ENCODE peak calls at places on chromosomes 16 and 17, in nine cellular contexts. Q, N, O, I, J, L, A, G and M are unnamed samples.

GRCh38 chr16:2429037-2429770 is at the start of gene CCNF:
- DNase-seq in Q (peak), N (peak), O (peak), I (peak), J (peak), L (peak), A (peak), G (peak), M (peak)

GRCh38 chr16:15981382-15981781 is 32.0 kb downstream of the ABCC1 start:
- DNase-seq in Q (no peak), N (no peak), O (no peak), I (no peak), J (no peak), L (no peak), A (no peak), G (no peak), M (no peak)

GRCh38 chr16:48098472-48098871 is 57.3 kb downstream of the ABCC12 start:
- DNase-seq in Q (no peak), N (no peak), O (no peak), I (no peak), J (no peak), L (no peak), A (peak), G (no peak), M (no peak)

GRCh38 chr16:58854392-58854791 is 120.3 kb upstream of the GOT2 start:
- DNase-seq in Q (no peak), N (no peak), O (no peak), I (no peak), J (no peak), L (no peak), A (no peak), G (no peak), M (no peak)

GRCh38 chr16:76222087-76222486 is 55.1 kb upstream of the CNTNAP4 start:
- DNase-seq in Q (no peak), N (no peak), O (no peak), I (no peak), J (no peak), L (no peak), A (no peak), G (no peak), M (no peak)

GRCh38 chr17:42270175-42270545 is 6.0 kb downstream of the STAT5B start:
- DNase-seq in Q (no peak), N (no peak), O (no peak), I (no peak), J (no peak), L (no peak), A (no peak), G (no peak), M (no peak)

GRCh38 chr16:9212621-9213020 is 121.2 kb downstream of the HAPSTR1 start:
- DNase-seq in Q (no peak), N (no peak), O (no peak), I (no peak), J (no peak), L (no peak), A (no peak), G (no peak), M (no peak)

GRCh38 chr16:31916056-31916488 is 42.5 kb downstream of the ZNF267 start:
- DNase-seq in Q (no peak), N (no peak), O (no peak), I (no peak), J (no peak), L (no peak), A (no peak), G (no peak), M (no peak)

GRCh38 chr16:56246051-56246817 is 54.9 kb downstream of the GNAO1 start:
- DNase-seq in Q (no peak), N (peak), O (peak), I (no peak), J (no peak), L (no peak), A (peak), G (peak), M (no peak)

GRCh38 chr16:50762241-50762640 is 20.4 kb downstream of the CYLD start:
- DNase-seq in Q (no peak), N (no peak), O (no peak), I (no peak), J (no peak), L (no peak), A (peak), G (no peak), M (no peak)

GRCh38 chr16:1494711-1495110 is 1.6 kb downstream of the TELO2 start:
- DNase-seq in Q (peak), N (no peak), O (no peak), I (peak), J (no peak), L (no peak), A (peak), G (no peak), M (no peak)

GRCh38 chr17:72838068-72838467 is 254.4 kb downstream of the SLC39A11 start:
- DNase-seq in Q (no peak), N (no peak), O (no peak), I (no peak), J (no peak), L (no peak), A (no peak), G (no peak), M (no peak)

GRCh38 chr16:53502331-53503269 is at the start of gene AKTIP:
- DNase-seq in Q (peak), N (peak), O (peak), I (no peak), J (peak), L (peak), A (peak), G (no peak), M (no peak)

GRCh38 chr17:36723459-36723858 is 122.1 kb downstream of the MRM1 start:
- DNase-seq in Q (no peak), N (peak), O (no peak), I (no peak), J (no peak), L (no peak), A (no peak), G (no peak), M (no peak)

GRCh38 chr16:21708533-21709115 is 44.9 kb downstream of the OTOA start:
- DNase-seq in Q (peak), N (peak), O (peak), I (peak), J (peak), L (peak), A (peak), G (peak), M (peak)

GRCh38 chr17:78890111-78890897 is 12.7 kb downstream of the CEP295NL start:
- DNase-seq in Q (peak), N (peak), O (no peak), I (peak), J (peak), L (no peak), A (no peak), G (no peak), M (no peak)

GRCh38 chr17:31596382-31597323 is 205.2 kb downstream of the RAB11FIP4 start:
- DNase-seq in Q (peak), N (peak), O (peak), I (peak), J (peak), L (peak), A (peak), G (peak), M (peak)

GRCh38 chr17:82097919-82098168 is 192 bp downstream of the FASN start:
- DNase-seq in Q (no peak), N (peak), O (no peak), I (no peak), J (no peak), L (no peak), A (no peak), G (no peak), M (no peak)

GRCh38 chr17:82097187-82097918 is 683 bp downstream of the FASN start:
- DNase-seq in Q (no peak), N (peak), O (peak), I (peak), J (no peak), L (peak), A (peak), G (no peak), M (peak)

GRCh38 chr17:82098939-82099765 is 1.1 kb upstream of the FASN start:
- DNase-seq in Q (no peak), N (no peak), O (peak), I (peak), J (no peak), L (no peak), A (no peak), G (no peak), M (no peak)

GRCh38 chr17:82096709-82097186 is 1.3 kb downstream of the FASN start:
- DNase-seq in Q (no peak), N (no peak), O (no peak), I (no peak), J (no peak), L (no peak), A (no peak), G (no peak), M (no peak)

GRCh38 chr17:82098169-82098938 is at the start of gene FASN:
- DNase-seq in Q (peak), N (peak), O (peak), I (peak), J (peak), L (peak), A (peak), G (peak), M (peak)
- TF ChIP-seq CTCF in Q (peak), N (no peak), O (peak), I (no peak), J (no peak), L (no peak), A (peak), G (peak), M (peak)

GRCh38 chr17:80942360-80943345 is 49.0 kb upstream of the CHMP6 start:
- DNase-seq in Q (peak), N (no peak), O (no peak), I (peak), J (peak), L (peak), A (peak), G (peak), M (peak)
- TF ChIP-seq CTCF in Q (no peak), N (no peak), O (no peak), I (no peak), J (no peak), L (no peak), A (peak), G (peak), M (peak)

GRCh38 chr17:67891481-67892119 is 66.3 kb downstream of the BPTF start:
- DNase-seq in Q (no peak), N (no peak), O (peak), I (no peak), J (no peak), L (peak), A (peak), G (peak), M (peak)
- TF ChIP-seq CTCF in Q (no peak), N (no peak), O (peak), I (no peak), J (no peak), L (no peak), A (peak), G (peak), M (peak)

GRCh38 chr16:13919330-13919682 is 648 bp upstream of the ERCC4 start:
- DNase-seq in Q (no peak), N (peak), O (peak), I (no peak), J (no peak), L (peak), A (peak), G (no peak), M (no peak)
- TF ChIP-seq CTCF in Q (no peak), N (peak), O (no peak), I (no peak), J (no peak), L (no peak), A (peak), G (peak), M (peak)

DNA sequence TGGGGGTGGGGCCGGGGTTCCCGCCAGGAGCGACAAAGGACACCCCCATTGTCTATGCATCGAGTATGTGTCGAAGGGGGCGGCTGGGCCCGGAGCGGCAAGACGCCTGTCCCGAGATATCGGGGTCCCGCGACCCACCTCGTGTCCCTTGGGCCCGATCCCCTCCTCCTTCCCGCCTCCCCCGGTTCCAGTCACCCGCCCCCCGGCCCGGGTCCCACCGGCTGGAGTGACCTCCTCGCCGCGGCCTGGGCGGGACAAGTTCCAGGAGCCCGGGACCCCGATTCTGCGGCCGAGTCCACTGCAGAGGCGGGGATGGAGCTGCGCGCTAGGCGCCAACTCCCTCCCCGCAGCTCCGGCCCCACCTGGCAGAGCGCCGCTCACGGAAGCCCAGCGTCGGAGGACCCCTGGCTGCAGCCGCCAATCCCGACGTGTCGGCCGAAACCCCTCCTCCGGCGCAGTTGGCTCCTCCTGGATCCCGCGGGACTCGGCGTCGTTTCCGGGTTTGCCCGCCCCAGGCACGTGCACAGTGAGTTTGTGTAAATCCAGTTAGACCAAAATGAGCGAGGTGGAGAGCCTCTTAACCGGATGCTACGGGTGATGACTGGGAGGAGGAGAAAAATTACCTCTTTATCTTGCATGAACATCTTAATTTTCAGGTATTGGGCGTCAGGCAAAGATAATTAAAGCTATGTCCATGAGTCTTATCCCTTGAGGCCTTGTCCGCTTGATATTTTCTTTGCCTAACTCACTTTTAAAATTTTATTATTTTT is at the start of gene NMRAL1:
- DNase-seq in Q (peak), N (peak), O (peak), I (peak), J (peak), L (peak), A (peak), G (peak), M (no peak)
- TF ChIP-seq CTCF in Q (no peak), N (no peak), O (peak), I (no peak), J (no peak), L (no peak), A (no peak), G (no peak), M (no peak)

DNA sequence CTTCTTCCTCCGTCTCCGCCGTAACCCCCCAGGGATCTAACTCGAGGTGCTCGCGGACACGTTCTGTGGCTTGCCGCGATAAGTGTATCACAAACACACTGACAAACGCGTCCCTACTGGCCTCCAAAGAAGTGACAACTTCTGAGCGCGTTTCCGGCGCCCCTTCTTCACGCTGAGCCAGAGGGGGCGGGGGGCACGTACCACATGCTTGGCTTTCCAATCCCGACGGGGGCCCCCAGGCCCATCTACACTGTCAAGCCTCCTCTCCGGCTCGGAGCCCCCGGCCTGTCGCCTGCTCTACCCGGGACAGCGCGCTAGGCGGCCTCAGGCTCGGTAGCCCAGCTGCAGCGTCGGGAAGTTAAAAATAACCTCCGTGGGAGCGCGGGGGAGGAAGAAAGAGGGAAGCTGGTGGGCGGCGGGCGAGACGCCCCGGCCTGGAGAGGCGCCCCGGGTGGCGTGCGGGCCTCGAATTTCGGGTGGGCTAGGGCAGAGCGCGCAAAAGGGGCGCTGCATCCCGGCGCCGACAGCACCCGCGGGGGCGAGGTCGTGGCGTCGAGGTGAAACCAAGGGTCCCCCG is 676 bp upstream of the SPHK1 start:
- DNase-seq in Q (peak), N (peak), O (peak), I (peak), J (peak), L (peak), A (peak), G (no peak), M (no peak)
- TF ChIP-seq CTCF in Q (peak), N (peak), O (no peak), I (no peak), J (no peak), L (no peak), A (peak), G (peak), M (peak)

DNA sequence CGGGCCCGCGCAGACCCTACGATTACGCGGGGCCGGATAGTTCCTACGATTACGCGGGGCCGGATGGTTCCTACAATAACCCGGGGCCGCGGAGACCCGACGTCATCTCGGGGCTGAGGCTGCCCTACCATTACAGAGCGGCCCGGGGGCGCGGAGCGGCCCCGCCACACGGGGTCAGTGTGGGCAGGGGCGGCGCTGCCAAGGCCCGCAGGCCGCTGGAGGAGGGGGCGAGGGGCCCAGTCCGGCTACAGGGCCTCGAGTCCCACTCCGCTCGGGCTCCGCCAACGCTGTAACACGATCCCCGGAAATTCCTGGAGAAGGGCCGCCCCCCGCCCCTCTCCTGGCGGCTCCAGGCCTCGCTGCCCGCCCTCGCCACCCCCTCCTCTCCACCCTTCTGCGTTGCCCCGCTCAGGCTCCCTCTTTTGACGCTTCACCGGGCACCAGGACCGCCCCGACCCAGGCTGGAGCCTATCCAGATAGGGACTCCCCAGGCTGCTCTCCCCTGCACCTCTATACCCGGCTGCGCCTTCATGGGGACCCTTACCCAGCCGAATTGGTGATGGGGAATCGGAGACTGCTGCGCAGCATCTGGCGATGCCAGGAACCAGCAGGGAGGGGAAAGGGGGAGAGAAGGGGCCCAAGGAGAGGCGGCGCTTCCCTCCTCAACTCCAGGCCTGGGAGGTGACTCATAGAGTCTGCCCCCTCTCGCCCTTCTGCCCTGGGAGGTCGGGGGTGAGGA is at the start of gene RAB34:
- DNase-seq in Q (peak), N (peak), O (peak), I (peak), J (peak), L (peak), A (peak), G (peak), M (peak)
- TF ChIP-seq CTCF in Q (no peak), N (no peak), O (peak), I (no peak), J (no peak), L (no peak), A (peak), G (peak), M (peak)

GRCh38 chr17:47953945-47954344 is 3.7 kb downstream of the PRR15L start:
- DNase-seq in Q (no peak), N (no peak), O (peak), I (no peak), J (no peak), L (no peak), A (no peak), G (no peak), M (no peak)
- TF ChIP-seq CTCF in Q (no peak), N (no peak), O (no peak), I (no peak), J (no peak), L (no peak), A (peak), G (no peak), M (no peak)

DNA sequence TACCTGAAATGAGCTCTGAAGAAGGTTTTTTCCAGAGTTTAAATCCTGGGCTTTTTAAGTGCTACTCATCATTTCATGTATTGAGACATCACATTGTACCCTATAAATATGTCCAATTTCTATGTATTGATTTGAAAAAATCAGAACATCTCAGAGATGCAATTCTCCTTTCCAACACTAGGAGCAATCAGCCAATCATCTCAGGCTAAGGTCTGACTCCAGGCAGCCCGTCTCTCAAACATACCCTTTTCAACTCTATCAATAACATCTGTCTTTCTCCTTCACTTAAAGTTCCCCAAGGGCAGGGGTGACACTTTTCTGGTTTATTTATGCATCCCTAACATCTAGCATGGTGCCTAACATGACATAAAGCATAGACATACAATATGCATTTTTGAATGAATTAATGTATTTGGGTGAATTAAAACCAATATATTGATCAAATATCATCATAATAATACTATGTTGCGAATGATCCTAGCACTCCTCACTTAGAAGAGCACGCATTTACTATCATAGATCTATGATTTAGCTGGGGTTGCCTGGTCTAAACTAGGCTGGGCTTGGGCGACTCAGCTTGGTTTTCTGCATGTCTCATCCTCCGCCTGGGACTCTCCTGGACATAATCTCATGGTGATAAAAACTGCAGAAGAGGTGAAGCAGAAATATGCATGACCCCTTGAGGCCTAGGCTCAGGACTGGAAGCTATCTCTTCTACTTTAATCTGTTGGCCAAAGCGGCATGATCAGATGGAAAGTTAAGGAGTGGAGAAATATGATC is 5.2 kb upstream of the CDH11 start:
- DNase-seq in Q (no peak), N (no peak), O (peak), I (no peak), J (no peak), L (no peak), A (no peak), G (no peak), M (no peak)
- TF ChIP-seq CTCF in Q (peak), N (peak), O (peak), I (no peak), J (no peak), L (no peak), A (peak), G (no peak), M (peak)

GRCh38 chr17:3609689-3610088 is 478 bp upstream of the TRPV1 start:
- DNase-seq in Q (no peak), N (no peak), O (no peak), I (no peak), J (no peak), L (no peak), A (no peak), G (no peak), M (no peak)

GRCh38 chr17:3615160-3615870 is 6.1 kb upstream of the TRPV1 start:
- DNase-seq in Q (no peak), N (no peak), O (no peak), I (no peak), J (no peak), L (no peak), A (no peak), G (no peak), M (no peak)

GRCh38 chr17:3613139-3613538 is 3.9 kb upstream of the TRPV1 start:
- DNase-seq in Q (no peak), N (no peak), O (no peak), I (no peak), J (no peak), L (no peak), A (no peak), G (no peak), M (no peak)

GRCh38 chr17:3610523-3610922 is 1.3 kb upstream of the TRPV1 start:
- DNase-seq in Q (no peak), N (no peak), O (no peak), I (no peak), J (no peak), L (no peak), A (no peak), G (no peak), M (no peak)
- TF ChIP-seq CTCF in Q (no peak), N (no peak), O (no peak), I (no peak), J (no peak), L (no peak), A (no peak), G (no peak), M (no peak)